ENCODE peak calls at places on chromosomes 6 and 20, in seven cellular contexts. One of them, this sample, is unnamed.

GRCh38 chr20:1632228-1632577 is 12.4 kb upstream of the SIRPB1 start:
- DNase-seq in cardiac muscle cell: no peak
- DNase-seq in psoas muscle: no peak
- DNase-seq in Panc1: no peak
- DNase-seq in H9: no peak
- DNase-seq in stomach: no peak
- DNase-seq in substantia nigra: no peak
- DNase-seq in this sample: no peak

GRCh38 chr20:6702144-6702543 is 65.3 kb upstream of the BMP2 start:
- DNase-seq in H9: no peak
- DNase-seq in cardiac muscle cell: no peak
- DNase-seq in Panc1: no peak
- DNase-seq in stomach: no peak
- DNase-seq in psoas muscle: no peak
- DNase-seq in substantia nigra: no peak
- DNase-seq in this sample: no peak

GRCh38 chr6:84665392-84665791 is 99.0 kb downstream of the TBX18 start:
- DNase-seq in H9: no peak
- DNase-seq in cardiac muscle cell: peak
- DNase-seq in substantia nigra: no peak
- DNase-seq in Panc1: no peak
- DNase-seq in psoas muscle: no peak
- DNase-seq in stomach: no peak
- DNase-seq in this sample: no peak

GRCh38 chr6:80143312-80143960 is 37.0 kb downstream of the BCKDHB start:
- DNase-seq in H9: no peak
- DNase-seq in substantia nigra: peak
- DNase-seq in cardiac muscle cell: no peak
- DNase-seq in stomach: peak
- DNase-seq in psoas muscle: peak
- DNase-seq in Panc1: no peak
- DNase-seq in this sample: peak

GRCh38 chr20:37406010-37406998 is 60.4 kb downstream of the SRC start:
- DNase-seq in substantia nigra: no peak
- DNase-seq in cardiac muscle cell: peak
- DNase-seq in Panc1: no peak
- DNase-seq in H9: no peak
- DNase-seq in stomach: peak
- DNase-seq in psoas muscle: peak
- DNase-seq in this sample: peak

GRCh38 chr20:1341561-1342265 is 12.8 kb upstream of the SDCBP2 start:
- DNase-seq in stomach: no peak
- DNase-seq in cardiac muscle cell: no peak
- DNase-seq in Panc1: no peak
- DNase-seq in psoas muscle: no peak
- DNase-seq in H9: peak
- DNase-seq in substantia nigra: no peak
- DNase-seq in this sample: no peak

GRCh38 chr20:3768342-3769130 is 983 bp upstream of the ADISSP start:
- DNase-seq in psoas muscle: peak
- DNase-seq in H9: peak
- DNase-seq in substantia nigra: peak
- DNase-seq in stomach: peak
- DNase-seq in Panc1: peak
- DNase-seq in cardiac muscle cell: peak
- DNase-seq in this sample: peak

GRCh38 chr20:19435820-19436219 is 223.4 kb downstream of the SLC24A3 start:
- DNase-seq in Panc1: no peak
- DNase-seq in substantia nigra: no peak
- DNase-seq in stomach: no peak
- DNase-seq in cardiac muscle cell: no peak
- DNase-seq in H9: no peak
- DNase-seq in psoas muscle: no peak
- DNase-seq in this sample: no peak

GRCh38 chr6:5398530-5398929 is 137.2 kb downstream of the FARS2 start:
- DNase-seq in Panc1: peak
- DNase-seq in substantia nigra: no peak
- DNase-seq in stomach: no peak
- DNase-seq in psoas muscle: no peak
- DNase-seq in H9: no peak
- DNase-seq in cardiac muscle cell: peak
- DNase-seq in this sample: peak

GRCh38 chr6:10722570-10722819 is 375 bp upstream of the TMEM14C start:
- DNase-seq in psoas muscle: no peak
- DNase-seq in substantia nigra: no peak
- DNase-seq in cardiac muscle cell: no peak
- DNase-seq in stomach: no peak
- DNase-seq in H9: no peak
- DNase-seq in Panc1: no peak
- DNase-seq in this sample: no peak

GRCh38 chr6:83479389-83479788 is 32.9 kb upstream of the PRSS35 start:
- DNase-seq in psoas muscle: no peak
- DNase-seq in Panc1: no peak
- DNase-seq in H9: no peak
- DNase-seq in cardiac muscle cell: no peak
- DNase-seq in stomach: no peak
- DNase-seq in substantia nigra: no peak
- DNase-seq in this sample: no peak

GRCh38 chr6:108764580-108764950 is 83.7 kb upstream of the ARMC2 start:
- DNase-seq in Panc1: no peak
- DNase-seq in stomach: no peak
- DNase-seq in H9: no peak
- DNase-seq in substantia nigra: peak
- DNase-seq in cardiac muscle cell: no peak
- DNase-seq in psoas muscle: no peak
- DNase-seq in this sample: no peak

GRCh38 chr20:38238834-38239233 is 21.7 kb downstream of the KIAA1755 start:
- DNase-seq in psoas muscle: no peak
- DNase-seq in Panc1: no peak
- DNase-seq in substantia nigra: no peak
- DNase-seq in stomach: no peak
- DNase-seq in H9: no peak
- DNase-seq in cardiac muscle cell: no peak
- DNase-seq in this sample: no peak

GRCh38 chr6:108001696-108002231 is 43.8 kb upstream of the SEC63 start:
- DNase-seq in substantia nigra: no peak
- DNase-seq in Panc1: no peak
- DNase-seq in cardiac muscle cell: no peak
- DNase-seq in H9: no peak
- DNase-seq in stomach: no peak
- DNase-seq in psoas muscle: no peak
- DNase-seq in this sample: no peak

GRCh38 chr6:70371454-70372105 is 41.7 kb upstream of the FAM135A start:
- DNase-seq in stomach: no peak
- DNase-seq in Panc1: peak
- DNase-seq in cardiac muscle cell: peak
- DNase-seq in substantia nigra: no peak
- DNase-seq in psoas muscle: no peak
- DNase-seq in H9: no peak
- DNase-seq in this sample: peak

GRCh38 chr6:156242206-156242605 is 535.0 kb upstream of the ARID1B start:
- DNase-seq in substantia nigra: no peak
- DNase-seq in H9: no peak
- DNase-seq in cardiac muscle cell: no peak
- DNase-seq in psoas muscle: no peak
- DNase-seq in Panc1: no peak
- DNase-seq in stomach: no peak
- DNase-seq in this sample: no peak

GRCh38 chr6:35663001-35663400 is 25.7 kb downstream of the FKBP5 start:
- DNase-seq in H9: no peak
- DNase-seq in substantia nigra: peak
- DNase-seq in Panc1: no peak
- DNase-seq in psoas muscle: no peak
- DNase-seq in cardiac muscle cell: peak
- DNase-seq in stomach: no peak
- DNase-seq in this sample: no peak

GRCh38 chr6:14716499-14717146 is 529.2 kb upstream of the JARID2 start:
- DNase-seq in stomach: no peak
- DNase-seq in psoas muscle: no peak
- DNase-seq in H9: no peak
- DNase-seq in cardiac muscle cell: no peak
- DNase-seq in substantia nigra: no peak
- DNase-seq in Panc1: no peak
- DNase-seq in this sample: peak

GRCh38 chr6:42099340-42100028 is 42.9 kb downstream of the C6orf132 start:
- DNase-seq in Panc1: no peak
- DNase-seq in cardiac muscle cell: no peak
- DNase-seq in substantia nigra: no peak
- DNase-seq in H9: no peak
- DNase-seq in psoas muscle: no peak
- DNase-seq in stomach: peak
- DNase-seq in this sample: peak

GRCh38 chr20:1816384-1817381 is 78.5 kb upstream of the SIRPA start:
- DNase-seq in Panc1: no peak
- DNase-seq in psoas muscle: no peak
- DNase-seq in stomach: no peak
- DNase-seq in H9: peak
- DNase-seq in cardiac muscle cell: no peak
- DNase-seq in substantia nigra: peak
- DNase-seq in this sample: peak

GRCh38 chr20:20806121-20806820 is 93.8 kb upstream of the RALGAPA2 start:
- DNase-seq in substantia nigra: no peak
- DNase-seq in psoas muscle: no peak
- DNase-seq in H9: no peak
- DNase-seq in Panc1: no peak
- DNase-seq in cardiac muscle cell: no peak
- DNase-seq in stomach: no peak
- DNase-seq in this sample: no peak

DNA sequence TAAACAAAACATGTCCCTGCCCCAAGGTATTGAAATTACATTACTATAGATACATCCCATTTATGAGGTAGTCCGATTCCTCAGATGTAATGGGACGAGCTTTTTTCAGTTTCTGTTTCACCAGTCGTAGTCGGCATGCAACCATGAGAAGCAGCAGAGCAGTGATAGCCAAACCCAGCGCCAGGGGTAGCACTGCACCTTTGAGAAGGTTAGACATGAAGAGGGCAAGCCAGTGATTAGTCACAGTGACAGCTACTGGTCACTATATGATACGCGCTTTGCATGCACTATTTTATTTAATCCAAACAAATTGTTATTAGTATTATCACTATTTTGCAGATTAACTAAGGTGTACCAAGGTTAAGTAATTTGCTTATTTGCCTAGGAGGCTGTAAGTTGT is 43.7 kb downstream of the LRP11 start:
- DNase-seq in cardiac muscle cell: no peak
- DNase-seq in stomach: no peak
- DNase-seq in H9: no peak
- DNase-seq in substantia nigra: no peak
- DNase-seq in psoas muscle: no peak
- DNase-seq in Panc1: no peak
- DNase-seq in this sample: no peak
- H3K27ac ChIP-seq in cardiac muscle cell: no peak
- H3K27ac ChIP-seq in stomach: no peak
- H3K27ac ChIP-seq in H9: no peak
- H3K27ac ChIP-seq in substantia nigra: no peak
- H3K27ac ChIP-seq in psoas muscle: no peak
- H3K27ac ChIP-seq in Panc1: no peak
- H3K27ac ChIP-seq in this sample: no peak

DNA sequence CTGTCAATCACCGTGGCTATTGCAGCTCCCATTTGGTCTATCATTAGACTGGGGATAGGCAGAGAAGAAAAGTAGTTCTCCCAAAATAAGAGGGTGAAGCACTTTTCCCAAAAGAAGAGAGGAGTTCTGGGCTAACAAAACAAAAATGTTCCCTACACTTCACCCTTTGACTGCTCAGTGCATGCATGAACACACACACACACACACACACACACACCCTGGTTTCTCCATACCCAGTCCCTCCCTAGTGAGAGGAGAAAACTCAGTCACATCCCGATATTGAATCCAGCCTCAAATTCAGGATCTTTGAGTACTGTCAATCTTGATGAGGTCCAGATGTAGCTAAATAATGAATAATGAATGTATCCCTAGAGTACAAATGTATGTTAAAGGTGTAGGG is 4.6 kb upstream of the TBPL1 start:
- DNase-seq in cardiac muscle cell: no peak
- DNase-seq in psoas muscle: no peak
- DNase-seq in stomach: no peak
- DNase-seq in H9: no peak
- DNase-seq in Panc1: no peak
- DNase-seq in substantia nigra: no peak
- DNase-seq in this sample: no peak
- H3K27ac ChIP-seq in cardiac muscle cell: no peak
- H3K27ac ChIP-seq in psoas muscle: no peak
- H3K27ac ChIP-seq in stomach: peak
- H3K27ac ChIP-seq in H9: no peak
- H3K27ac ChIP-seq in Panc1: no peak
- H3K27ac ChIP-seq in substantia nigra: no peak
- H3K27ac ChIP-seq in this sample: no peak

DNA sequence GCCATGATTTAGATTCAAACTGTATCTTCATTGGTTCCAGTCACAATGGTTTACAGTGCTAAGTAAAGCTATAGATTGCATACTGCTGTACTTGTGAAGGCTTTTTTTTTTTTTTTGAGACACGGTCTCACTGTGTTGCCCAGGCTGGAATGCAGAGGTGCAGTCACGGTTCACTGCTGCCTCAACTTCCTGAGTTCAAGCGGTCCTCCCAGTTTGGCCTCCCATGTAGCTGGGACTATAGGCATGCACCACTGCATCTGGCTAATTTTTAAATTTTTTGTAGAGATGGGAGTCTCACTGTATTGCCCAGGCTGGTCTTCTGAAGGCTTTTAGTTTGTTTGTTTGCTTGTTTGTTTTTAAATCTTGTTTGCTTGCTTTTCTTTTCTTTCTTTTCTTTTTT is 24.9 kb downstream of the ITCH start:
- DNase-seq in cardiac muscle cell: no peak
- DNase-seq in substantia nigra: no peak
- DNase-seq in psoas muscle: no peak
- DNase-seq in stomach: no peak
- DNase-seq in H9: no peak
- DNase-seq in Panc1: no peak
- DNase-seq in this sample: no peak
- H3K27ac ChIP-seq in cardiac muscle cell: no peak
- H3K27ac ChIP-seq in substantia nigra: no peak
- H3K27ac ChIP-seq in psoas muscle: no peak
- H3K27ac ChIP-seq in stomach: no peak
- H3K27ac ChIP-seq in H9: no peak
- H3K27ac ChIP-seq in Panc1: peak
- H3K27ac ChIP-seq in this sample: peak

DNA sequence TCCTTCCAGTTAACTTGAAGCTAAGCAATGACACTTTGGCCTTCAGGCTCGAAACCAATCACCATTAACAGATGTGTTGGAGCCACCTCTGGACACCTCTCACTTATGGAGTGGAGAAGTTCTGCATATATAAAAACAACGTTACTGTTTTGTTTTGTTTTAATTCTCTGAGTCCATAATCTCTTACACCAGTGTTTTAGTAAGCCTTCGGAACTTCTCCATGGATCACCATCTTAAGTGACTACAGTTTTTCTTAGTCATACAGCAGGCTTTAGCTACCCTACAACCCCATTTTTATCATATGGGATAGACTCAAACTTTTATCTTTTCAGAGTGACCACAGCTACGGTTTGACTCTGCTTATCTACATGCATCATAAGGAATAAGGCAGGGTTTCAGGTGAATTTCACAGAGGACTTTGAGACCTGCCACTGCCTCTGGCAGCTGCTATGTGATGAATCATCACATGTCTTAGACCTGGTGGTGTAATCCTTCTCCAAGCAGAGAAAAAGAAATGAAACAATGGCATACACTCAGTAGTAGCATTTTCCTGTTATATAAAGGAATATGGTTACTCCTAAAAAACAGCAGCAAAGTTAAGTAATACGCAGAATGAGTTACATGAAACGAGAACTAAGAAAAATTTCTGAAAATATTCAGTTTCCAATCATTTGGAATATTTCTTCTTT is 5.5 kb upstream of the HDDC2 start:
- DNase-seq in psoas muscle: no peak
- DNase-seq in Panc1: no peak
- DNase-seq in cardiac muscle cell: no peak
- DNase-seq in stomach: no peak
- DNase-seq in H9: no peak
- DNase-seq in substantia nigra: no peak
- DNase-seq in this sample: peak
- H3K27ac ChIP-seq in psoas muscle: peak
- H3K27ac ChIP-seq in Panc1: no peak
- H3K27ac ChIP-seq in cardiac muscle cell: no peak
- H3K27ac ChIP-seq in stomach: no peak
- H3K27ac ChIP-seq in H9: no peak
- H3K27ac ChIP-seq in substantia nigra: no peak
- H3K27ac ChIP-seq in this sample: no peak

This sample was measured in RWPE1.